ENCODE peak calls at places on chromosomes 7 and 10, in nine cellular contexts. B is left lobe of liver; G is BE2C; X is stimulated activated effector memory CD8-positive, alpha-beta T cell treated with anti-CD3 and anti-CD28 coated beads, Interleukin-12 subunit alpha, Interleukin-12 subunit beta, amount 100 ng/mL, for 72 hours; N is neural progenitor cell; R is sciatic nerve; I is SK-MEL-5; U is psoas muscle; W is NCI-H2081. J is an unnamed sample.

GRCh38 chr7:116652793-116653192 is 19.2 kb upstream of the MET start:
- DNase-seq in B (no peak), I (no peak), U (no peak), W (no peak), R (no peak), X (no peak), N (no peak), G (no peak), J (no peak)

GRCh38 chr10:128296608-128297007 is 170.4 kb upstream of the MKI67 start:
- DNase-seq in I (no peak), B (no peak), X (no peak), W (no peak), U (no peak), G (no peak), N (no peak), R (no peak), J (no peak)

GRCh38 chr10:34731885-34732701 is 83.0 kb downstream of the PARD3 start:
- DNase-seq in B (no peak), G (no peak), U (no peak), X (no peak), I (no peak), N (no peak), R (no peak), W (no peak), J (peak)

GRCh38 chr7:28002638-28003037 is 178.0 kb downstream of the JAZF1 start:
- DNase-seq in R (no peak), X (no peak), I (peak), G (no peak), N (no peak), U (no peak), W (no peak), B (no peak), J (peak)

GRCh38 chr10:123808873-123809272 is 82.7 kb downstream of the CPXM2 start:
- DNase-seq in I (peak), B (peak), R (no peak), X (no peak), W (no peak), G (no peak), N (no peak), U (no peak), J (no peak)

GRCh38 chr7:123600876-123601275 is 745 bp upstream of the ASB15 start:
- DNase-seq in X (no peak), I (no peak), G (no peak), B (no peak), U (no peak), W (no peak), N (no peak), R (no peak), J (no peak)

GRCh38 chr7:99036531-99037175 is 107.3 kb downstream of the SMURF1 start:
- DNase-seq in B (no peak), R (no peak), X (no peak), N (peak), I (peak), U (peak), G (peak), W (no peak), J (peak)

GRCh38 chr7:46811529-46811928 is 770.4 kb downstream of the TNS3 start:
- DNase-seq in R (peak), N (no peak), B (no peak), I (peak), G (no peak), X (no peak), W (no peak), U (peak), J (peak)

GRCh38 chr7:36487756-36488336 is 98.2 kb downstream of the ANLN start:
- DNase-seq in G (peak), I (peak), X (no peak), W (peak), R (no peak), U (no peak), N (peak), B (no peak), J (peak)

GRCh38 chr7:120460928-120461327 is 188.0 kb downstream of the KCND2 start:
- DNase-seq in X (no peak), I (no peak), N (peak), G (no peak), B (no peak), R (no peak), U (no peak), W (no peak), J (no peak)

GRCh38 chr10:80104066-80104926 is 25.8 kb downstream of the TMEM254 start:
- DNase-seq in R (no peak), W (peak), X (no peak), G (no peak), U (peak), I (no peak), N (no peak), B (no peak), J (peak)

GRCh38 chr10:6195891-6196290 is 6.8 kb upstream of the PFKFB3 start:
- DNase-seq in W (no peak), B (no peak), G (no peak), R (no peak), I (no peak), N (no peak), X (no peak), U (no peak), J (no peak)

GRCh38 chr10:77091745-77092144 is 545.9 kb downstream of the KCNMA1 start:
- DNase-seq in G (no peak), X (no peak), W (no peak), B (no peak), U (no peak), I (no peak), N (no peak), R (no peak), J (no peak)

GRCh38 chr7:140673063-140673769 is 471 bp downstream of the ADCK2 start:
- DNase-seq in W (peak), N (peak), U (peak), X (peak), B (peak), I (no peak), G (peak), R (peak), J (peak)

GRCh38 chr10:113958631-113959382 is 84.9 kb upstream of the ADRB1 start:
- DNase-seq in G (no peak), B (peak), I (no peak), X (no peak), W (peak), R (no peak), U (peak), N (no peak), J (peak)

GRCh38 chr10:89792187-89792586 is 90.8 kb downstream of the KIF20B start:
- DNase-seq in R (no peak), G (no peak), U (no peak), X (no peak), B (no peak), W (no peak), N (no peak), I (no peak), J (no peak)

GRCh38 chr7:112398534-112398933 is 51.7 kb upstream of the IFRD1 start:
- DNase-seq in G (no peak), X (no peak), B (no peak), W (no peak), N (no peak), R (no peak), I (no peak), U (no peak), J (no peak)

GRCh38 chr7:133056370-133057238 is 25.3 kb downstream of the CHCHD3 start:
- DNase-seq in U (no peak), X (no peak), R (no peak), N (no peak), I (no peak), G (no peak), W (peak), B (peak), J (no peak)

GRCh38 chr10:13614530-13615332 is 28.0 kb downstream of the PRPF18 start:
- DNase-seq in W (no peak), G (peak), R (no peak), U (no peak), I (peak), X (no peak), N (peak), B (no peak), J (peak)

GRCh38 chr7:66150471-66150870 is 35.8 kb downstream of the CRCP start:
- DNase-seq in G (peak), W (no peak), N (no peak), I (peak), B (peak), R (peak), U (peak), X (no peak), J (peak)

GRCh38 chr7:13945670-13946069 is 43.8 kb downstream of the ETV1 start:
- DNase-seq in I (peak), N (no peak), W (peak), G (peak), X (no peak), R (no peak), U (no peak), B (no peak), J (peak)